ENCODE peak calls at places on chromosomes 16 and 17, in seven cellular contexts. One of them, this sample, is unnamed.

GRCh38 chr17:58344791-58345157 is 7.2 kb downstream of the SUPT4H1 start:
- DNase-seq in GM03348: no peak
- DNase-seq in NAMALWA: peak; percentile 76
- DNase-seq in OCI-M1: no peak
- DNase-seq in HCT116: no peak
- DNase-seq in CD4-positive, CD25-positive, alpha-beta regulatory T cell: peak; percentile 55
- DNase-seq in dorsolateral prefrontal cortex: no peak
- DNase-seq in this sample: peak; percentile 85

GRCh38 chr16:30114411-30114810 is 1.1 kb upstream of the GDPD3 start:
- DNase-seq in GM03348: no peak
- DNase-seq in dorsolateral prefrontal cortex: no peak
- DNase-seq in CD4-positive, CD25-positive, alpha-beta regulatory T cell: no peak
- DNase-seq in HCT116: no peak
- DNase-seq in OCI-M1: no peak
- DNase-seq in NAMALWA: no peak
- DNase-seq in this sample: no peak

GRCh38 chr16:2963611-2964415 is at the start of gene KREMEN2:
- DNase-seq in GM03348: peak; percentile 46
- DNase-seq in HCT116: peak; percentile 74
- DNase-seq in NAMALWA: peak; percentile 83
- DNase-seq in OCI-M1: peak; percentile 61
- DNase-seq in dorsolateral prefrontal cortex: no peak
- DNase-seq in CD4-positive, CD25-positive, alpha-beta regulatory T cell: no peak
- DNase-seq in this sample: peak; percentile 95

GRCh38 chr17:58403312-58403711 is 14.0 kb downstream of the RNF43 start:
- DNase-seq in dorsolateral prefrontal cortex: no peak
- DNase-seq in OCI-M1: no peak
- DNase-seq in GM03348: no peak
- DNase-seq in CD4-positive, CD25-positive, alpha-beta regulatory T cell: no peak
- DNase-seq in HCT116: no peak
- DNase-seq in NAMALWA: no peak
- DNase-seq in this sample: no peak

GRCh38 chr17:66177048-66177447 is 14.9 kb downstream of the CEP112 start:
- DNase-seq in OCI-M1: no peak
- DNase-seq in GM03348: no peak
- DNase-seq in HCT116: no peak
- DNase-seq in CD4-positive, CD25-positive, alpha-beta regulatory T cell: no peak
- DNase-seq in dorsolateral prefrontal cortex: no peak
- DNase-seq in NAMALWA: no peak
- DNase-seq in this sample: no peak

GRCh38 chr16:66147338-66147737 is 219.2 kb upstream of the CDH5 start:
- DNase-seq in GM03348: no peak
- DNase-seq in CD4-positive, CD25-positive, alpha-beta regulatory T cell: no peak
- DNase-seq in NAMALWA: no peak
- DNase-seq in dorsolateral prefrontal cortex: no peak
- DNase-seq in HCT116: no peak
- DNase-seq in OCI-M1: no peak
- DNase-seq in this sample: no peak

GRCh38 chr16:86598607-86599318 is 20.4 kb downstream of the FOXL1 start:
- DNase-seq in OCI-M1: no peak
- DNase-seq in GM03348: peak; percentile 70
- DNase-seq in CD4-positive, CD25-positive, alpha-beta regulatory T cell: no peak
- DNase-seq in dorsolateral prefrontal cortex: no peak
- DNase-seq in HCT116: no peak
- DNase-seq in NAMALWA: no peak
- DNase-seq in this sample: no peak

GRCh38 chr17:1959871-1960569 is 65.1 kb downstream of the RTN4RL1 start:
- DNase-seq in HCT116: no peak
- DNase-seq in NAMALWA: no peak
- DNase-seq in GM03348: no peak
- DNase-seq in dorsolateral prefrontal cortex: peak; percentile 59
- DNase-seq in CD4-positive, CD25-positive, alpha-beta regulatory T cell: no peak
- DNase-seq in OCI-M1: no peak
- DNase-seq in this sample: no peak